ENCODE peak calls at places on chromosomes 3 and 15, in five cellular contexts. One of them, this sample, is unnamed.

GRCh38 chr3:16441306-16441898 is 72.1 kb downstream of the RFTN1 start:
- DNase-seq in SK-N-SH: peak; percentile 36
- DNase-seq in K562: no peak
- DNase-seq in IMR-90: peak; percentile 68
- DNase-seq in HepG2: no peak
- DNase-seq in this sample: no peak

GRCh38 chr3:177281292-177281942 is 84.1 kb upstream of the TBL1XR1 start:
- DNase-seq in IMR-90: no peak
- DNase-seq in HepG2: no peak
- DNase-seq in K562: no peak
- DNase-seq in SK-N-SH: no peak
- DNase-seq in this sample: no peak

GRCh38 chr3:36201546-36201945 is 178.8 kb upstream of the STAC start:
- DNase-seq in HepG2: no peak
- DNase-seq in IMR-90: no peak
- DNase-seq in K562: no peak
- DNase-seq in SK-N-SH: peak; percentile 22
- DNase-seq in this sample: no peak

GRCh38 chr15:58666957-58667356 is 82.5 kb downstream of the ADAM10 start:
- DNase-seq in HepG2: no peak
- DNase-seq in IMR-90: peak; percentile 62
- DNase-seq in SK-N-SH: no peak
- DNase-seq in K562: no peak
- DNase-seq in this sample: peak; percentile 19

GRCh38 chr3:13522236-13522635 is 26.7 kb upstream of the FBLN2 start:
- DNase-seq in HepG2: no peak
- DNase-seq in K562: no peak
- DNase-seq in SK-N-SH: no peak
- DNase-seq in IMR-90: no peak
- DNase-seq in this sample: no peak

GRCh38 chr3:32420138-32420981 is 28.7 kb downstream of the CMTM7 start:
- DNase-seq in HepG2: peak; percentile 89
- DNase-seq in SK-N-SH: no peak
- DNase-seq in IMR-90: peak; percentile 62
- DNase-seq in K562: no peak
- DNase-seq in this sample: peak; percentile 43

GRCh38 chr15:57343018-57343417 is 33.3 kb upstream of the CGNL1 start:
- DNase-seq in K562: no peak
- DNase-seq in HepG2: no peak
- DNase-seq in SK-N-SH: no peak
- DNase-seq in IMR-90: no peak
- DNase-seq in this sample: no peak

GRCh38 chr3:177195941-177196472 is 1.3 kb downstream of the TBL1XR1 start:
- DNase-seq in K562: no peak
- DNase-seq in SK-N-SH: no peak
- DNase-seq in IMR-90: no peak
- DNase-seq in HepG2: no peak
- DNase-seq in this sample: no peak

GRCh38 chr3:23968467-23969184 is 23.5 kb downstream of the NR1D2 start:
- DNase-seq in K562: no peak
- DNase-seq in SK-N-SH: no peak
- DNase-seq in IMR-90: peak; percentile 51
- DNase-seq in HepG2: no peak
- DNase-seq in this sample: peak; percentile 40

GRCh38 chr3:171994646-171995441 is 44.5 kb upstream of the FNDC3B start:
- DNase-seq in K562: no peak
- DNase-seq in SK-N-SH: no peak
- DNase-seq in IMR-90: peak; percentile 95
- DNase-seq in HepG2: peak; percentile 41
- DNase-seq in this sample: no peak

GRCh38 chr3:5275529-5275928 is 88.0 kb downstream of the EDEM1 start:
- DNase-seq in SK-N-SH: no peak
- DNase-seq in K562: no peak
- DNase-seq in HepG2: no peak
- DNase-seq in IMR-90: peak; percentile 37
- DNase-seq in this sample: no peak

GRCh38 chr3:73592154-73592877 is 32.4 kb downstream of the PDZRN3 start:
- DNase-seq in SK-N-SH: no peak
- DNase-seq in HepG2: no peak
- DNase-seq in IMR-90: no peak
- DNase-seq in K562: no peak
- DNase-seq in this sample: no peak

DNA sequence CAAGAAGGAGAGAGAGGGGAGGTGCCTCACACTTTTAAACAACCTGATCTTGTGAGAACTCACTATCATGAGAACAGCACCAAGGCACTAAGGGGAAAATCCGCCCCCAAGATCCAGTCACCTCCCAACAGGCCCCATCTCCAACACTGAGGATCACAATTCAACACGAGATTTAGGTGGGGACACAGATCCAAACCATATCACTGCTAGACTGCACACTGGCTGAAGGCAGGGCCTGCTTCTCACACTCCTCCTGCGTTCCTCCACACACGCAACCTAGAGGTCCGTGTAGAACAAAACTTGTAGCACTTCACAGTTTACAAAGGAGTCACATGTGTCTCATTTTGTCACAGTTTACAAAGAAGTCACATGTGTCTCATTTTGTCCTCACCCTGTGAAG is 97.8 kb downstream of the DAPK2 start:
- DNase-seq in SK-N-SH: no peak
- DNase-seq in IMR-90: no peak
- DNase-seq in K562: no peak
- DNase-seq in HepG2: no peak
- DNase-seq in this sample: no peak
- TF ChIP-seq SMC3 in SK-N-SH: no peak
- TF ChIP-seq SMC3 in IMR-90: no peak
- TF ChIP-seq SMC3 in K562: no peak
- TF ChIP-seq SMC3 in HepG2: no peak
- TF ChIP-seq SMC3 in this sample: no peak

GRCh38 chr3:124577494-124578167 is 152.6 kb upstream of the UMPS start:
- DNase-seq in K562: no peak
- DNase-seq in HepG2: no peak
- DNase-seq in IMR-90: no peak
- DNase-seq in SK-N-SH: no peak
- DNase-seq in this sample: no peak
- TF ChIP-seq SMC3 in K562: no peak
- TF ChIP-seq SMC3 in HepG2: no peak
- TF ChIP-seq SMC3 in IMR-90: no peak
- TF ChIP-seq SMC3 in SK-N-SH: no peak
- TF ChIP-seq SMC3 in this sample: no peak

GRCh38 chr3:131221731-131222130 is 159.8 kb upstream of the NUDT16 start:
- DNase-seq in K562: no peak
- DNase-seq in IMR-90: peak; percentile 71
- DNase-seq in SK-N-SH: no peak
- DNase-seq in HepG2: no peak
- DNase-seq in this sample: peak; percentile 3
- TF ChIP-seq SMC3 in K562: no peak
- TF ChIP-seq SMC3 in IMR-90: no peak
- TF ChIP-seq SMC3 in SK-N-SH: no peak
- TF ChIP-seq SMC3 in HepG2: no peak
- TF ChIP-seq SMC3 in this sample: no peak

DNA sequence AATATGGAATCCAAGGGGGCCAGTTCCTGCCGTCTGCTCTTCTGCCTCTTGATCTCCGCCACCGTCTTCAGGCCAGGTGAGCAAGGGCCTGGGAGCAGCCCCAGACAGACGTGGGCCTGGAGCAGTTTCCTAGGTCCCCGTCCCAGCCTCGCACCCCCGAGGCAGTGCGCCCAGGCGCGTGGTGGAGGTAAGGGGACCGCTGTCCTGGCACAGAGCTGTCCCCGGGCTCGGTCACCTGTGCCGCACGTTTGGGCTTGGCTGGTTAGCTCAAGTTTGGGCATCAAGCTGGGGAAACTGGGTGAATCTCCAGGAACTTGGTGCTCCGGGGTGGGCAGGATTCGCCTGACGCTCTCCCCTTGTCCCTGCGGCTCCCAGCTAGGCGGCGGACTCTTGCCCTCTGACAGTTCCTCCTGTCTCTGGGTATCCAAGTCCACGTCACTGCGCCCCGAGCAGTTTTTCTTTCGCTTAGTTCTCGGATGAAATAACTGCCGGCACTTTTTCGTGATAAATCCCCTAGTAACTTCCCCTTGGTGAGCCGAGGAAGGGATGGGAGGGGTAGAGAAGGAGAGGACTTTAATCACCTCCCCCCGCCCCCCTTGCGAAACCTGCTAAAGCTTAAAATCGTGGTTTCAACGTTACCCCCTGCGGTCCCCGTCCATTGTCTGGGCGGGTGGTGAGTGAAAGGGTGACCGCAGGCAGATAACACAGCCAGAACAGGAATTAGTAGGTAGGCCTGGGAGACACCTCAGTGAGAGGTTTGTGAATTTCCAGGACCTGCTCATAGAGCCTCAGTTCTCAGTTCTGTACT is 901 bp downstream of the ALCAM start:
- DNase-seq in SK-N-SH: peak; percentile 49
- DNase-seq in IMR-90: peak; percentile 70
- DNase-seq in HepG2: peak; percentile 47
- DNase-seq in K562: no peak
- DNase-seq in this sample: peak; percentile 27
- TF ChIP-seq SMC3 in SK-N-SH: no peak
- TF ChIP-seq SMC3 in IMR-90: no peak
- TF ChIP-seq SMC3 in HepG2: no peak
- TF ChIP-seq SMC3 in K562: no peak
- TF ChIP-seq SMC3 in this sample: no peak

GRCh38 chr3:22421589-22421988 is 670.6 kb upstream of the ZNF385D start:
- DNase-seq in HepG2: no peak
- DNase-seq in IMR-90: no peak
- DNase-seq in SK-N-SH: no peak
- DNase-seq in K562: no peak
- DNase-seq in this sample: no peak
- TF ChIP-seq SMC3 in HepG2: no peak
- TF ChIP-seq SMC3 in IMR-90: no peak
- TF ChIP-seq SMC3 in SK-N-SH: no peak
- TF ChIP-seq SMC3 in K562: no peak
- TF ChIP-seq SMC3 in this sample: no peak

GRCh38 chr15:73889725-73890124 is 16.4 kb downstream of the TBC1D21 start:
- DNase-seq in K562: no peak
- DNase-seq in IMR-90: no peak
- DNase-seq in HepG2: no peak
- DNase-seq in SK-N-SH: no peak
- DNase-seq in this sample: no peak
- TF ChIP-seq SMC3 in K562: no peak
- TF ChIP-seq SMC3 in IMR-90: no peak
- TF ChIP-seq SMC3 in HepG2: no peak
- TF ChIP-seq SMC3 in SK-N-SH: no peak
- TF ChIP-seq SMC3 in this sample: no peak

GRCh38 chr3:52834871-52835501 is at the start of gene MUSTN1:
- DNase-seq in K562: no peak
- DNase-seq in SK-N-SH: no peak
- DNase-seq in IMR-90: peak; percentile 41
- DNase-seq in HepG2: peak; percentile 59
- DNase-seq in this sample: no peak
- TF ChIP-seq SMC3 in K562: no peak
- TF ChIP-seq SMC3 in SK-N-SH: no peak
- TF ChIP-seq SMC3 in IMR-90: no peak
- TF ChIP-seq SMC3 in HepG2: no peak
- TF ChIP-seq SMC3 in this sample: no peak